ENCODE peak calls at places on chromosome 2, in six cellular contexts. F is fibroblast of lung, U is transverse colon, T is A549, E is IMR-90, C is osteoblast. Z is an unnamed sample.

GRCh38 chr2:209772316-209772715 is 684 bp downstream of the UNC80 start:
- DNase-seq in F (no peak), U (no peak), T (no peak), E (no peak), C (peak), Z (no peak)

GRCh38 chr2:226410212-226410611 is 389.4 kb downstream of the IRS1 start:
- DNase-seq in F (peak), U (no peak), T (no peak), E (peak), C (no peak), Z (no peak)

GRCh38 chr2:200454839-200455801 is 54.7 kb downstream of the KCTD18 start:
- DNase-seq in F (peak), U (no peak), T (peak), E (peak), C (no peak), Z (no peak)

GRCh38 chr2:192146069-192147006 is 48.4 kb downstream of the TMEFF2 start:
- DNase-seq in F (peak), U (no peak), T (peak), E (peak), C (no peak), Z (no peak)

GRCh38 chr2:79887747-79888374 is 375.0 kb downstream of the CTNNA2 start:
- DNase-seq in F (peak), U (no peak), T (peak), E (peak), C (no peak), Z (peak)

GRCh38 chr2:170512271-170512670 is 202.9 kb upstream of the SP5 start:
- DNase-seq in F (no peak), U (no peak), T (no peak), E (no peak), C (no peak), Z (no peak)

GRCh38 chr2:73217826-73218225 is 3.8 kb downstream of the SMYD5 start:
- DNase-seq in F (no peak), U (no peak), T (no peak), E (no peak), C (no peak), Z (no peak)

GRCh38 chr2:9315280-9315847 is 108.0 kb downstream of the ITGB1BP1 start:
- DNase-seq in F (no peak), U (no peak), T (no peak), E (no peak), C (no peak), Z (no peak)

GRCh38 chr2:211833582-211834279 is 704.9 kb downstream of the ERBB4 start:
- DNase-seq in F (no peak), U (no peak), T (no peak), E (no peak), C (no peak), Z (no peak)

GRCh38 chr2:24471662-24472061 is 19.4 kb upstream of the NCOA1 start:
- DNase-seq in F (no peak), U (no peak), T (peak), E (no peak), C (no peak), Z (no peak)

GRCh38 chr2:65402780-65403528 is 29.4 kb downstream of the SPRED2 start:
- DNase-seq in F (peak), U (no peak), T (no peak), E (no peak), C (no peak), Z (no peak)

GRCh38 chr2:38462121-38462634 is 85.1 kb upstream of the ATL2 start:
- DNase-seq in F (peak), U (peak), T (peak), E (peak), C (peak), Z (no peak)

GRCh38 chr2:112182581-112183034 is 44.4 kb downstream of the FBLN7 start:
- DNase-seq in F (no peak), U (no peak), T (no peak), E (no peak), C (no peak), Z (no peak)

GRCh38 chr2:162123806-162124758 is 28.0 kb downstream of the GCG start:
- DNase-seq in F (peak), U (no peak), T (peak), E (peak), C (no peak), Z (no peak)

GRCh38 chr2:160140471-160140870 is 59.6 kb downstream of the ITGB6 start:
- DNase-seq in F (peak), U (no peak), T (no peak), E (peak), C (no peak), Z (no peak)

GRCh38 chr2:232632904-232633412 is 446 bp upstream of the EFHD1 start:
- DNase-seq in F (peak), U (peak), T (peak), E (no peak), C (peak), Z (no peak)
- TF ChIP-seq CTCF in F (no peak), U (no peak), T (no peak), E (no peak), C (no peak), Z (no peak)

GRCh38 chr2:185793532-185794073 is 55.0 kb downstream of the FSIP2 start:
- DNase-seq in F (peak), U (no peak), T (no peak), E (no peak), C (no peak), Z (no peak)

GRCh38 chr2:185796758-185797157 is 58.2 kb downstream of the FSIP2 start:
- DNase-seq in F (no peak), U (no peak), T (no peak), E (no peak), C (no peak), Z (no peak)
- H3K4me3 ChIP-seq in F (no peak), U (no peak), T (no peak), E (no peak), C (no peak), Z (no peak)

GRCh38 chr2:27723372-27724144 is 48.0 kb upstream of the MRPL33 start:
- DNase-seq in F (peak), U (peak), T (peak), E (peak), C (peak), Z (peak)
- TF ChIP-seq CTCF in F (peak), U (peak), T (peak), E (peak), C (peak), Z (peak)

GRCh38 chr2:203585541-203585940 is 50.4 kb upstream of the RAPH1 start:
- DNase-seq in F (no peak), U (no peak), T (no peak), E (no peak), C (no peak), Z (no peak)

GRCh38 chr2:203583084-203583695 is 48.1 kb upstream of the RAPH1 start:
- DNase-seq in F (peak), U (no peak), T (no peak), E (no peak), C (no peak), Z (no peak)

GRCh38 chr2:203586151-203586550 is 51.0 kb upstream of the RAPH1 start:
- DNase-seq in F (peak), U (no peak), T (no peak), E (no peak), C (no peak), Z (no peak)

GRCh38 chr2:203583696-203584095 is 48.6 kb upstream of the RAPH1 start:
- DNase-seq in F (peak), U (peak), T (peak), E (peak), C (peak), Z (no peak)

DNA sequence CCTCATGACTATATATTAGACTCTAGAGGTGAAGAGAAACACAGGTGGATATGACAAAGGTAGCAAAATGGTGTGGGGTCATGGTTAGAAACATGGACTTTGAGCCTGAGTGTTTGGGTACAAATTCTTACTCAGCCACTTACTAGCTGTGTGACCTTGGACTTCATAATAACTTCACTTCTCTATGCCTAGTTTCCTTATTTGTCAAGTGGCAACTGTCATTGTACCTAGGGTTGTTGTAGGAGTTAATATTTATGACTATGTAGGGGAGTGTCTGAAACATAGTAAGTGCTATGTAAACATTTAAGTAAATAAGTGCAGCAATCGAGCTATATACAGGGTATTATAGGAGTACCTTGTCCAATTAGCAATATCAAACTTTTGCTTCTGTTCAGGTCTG is 49.7 kb upstream of the RAPH1 start:
- DNase-seq in F (no peak), U (no peak), T (no peak), E (no peak), C (no peak), Z (no peak)
- H3K4me3 ChIP-seq in F (no peak), U (no peak), T (no peak), E (no peak), C (no peak), Z (no peak)

GRCh38 chr2:18987592-18988073 is 370.8 kb downstream of the OSR1 start:
- DNase-seq in F (peak), U (peak), T (peak), E (peak), C (no peak), Z (peak)
- TF ChIP-seq CTCF in F (peak), U (no peak), T (peak), E (peak), C (peak), Z (peak)

GRCh38 chr2:138531913-138532312 is 30.3 kb downstream of the SPOPL start:
- DNase-seq in F (no peak), U (no peak), T (no peak), E (no peak), C (no peak), Z (no peak)
- H3K4me3 ChIP-seq in F (no peak), U (no peak), T (no peak), E (no peak), C (no peak), Z (no peak)

DNA sequence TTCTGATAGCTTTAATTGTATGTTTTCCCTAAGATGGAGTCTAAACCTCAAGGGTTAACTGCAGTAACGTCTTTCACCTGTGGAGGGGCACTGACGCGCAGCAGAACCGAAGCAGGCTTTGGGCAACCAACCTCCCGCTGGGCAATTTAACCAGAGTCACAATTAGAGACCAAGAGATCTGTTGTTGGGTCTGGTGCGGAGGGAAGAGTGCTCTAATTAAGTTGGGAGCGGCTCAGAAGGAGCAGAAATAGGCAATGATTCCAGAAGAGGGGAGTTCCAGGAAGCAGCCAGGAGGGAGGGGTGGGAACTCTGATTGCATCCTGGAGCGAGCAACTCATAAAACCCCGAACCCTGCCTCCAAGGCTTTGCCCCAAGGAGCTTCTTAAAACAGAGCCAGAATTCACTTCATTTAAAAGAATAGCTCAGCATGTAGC is 245.8 kb downstream of the PAX3 start:
- DNase-seq in F (no peak), U (peak), T (peak), E (no peak), C (no peak), Z (no peak)
- TF ChIP-seq CTCF in F (peak), U (peak), T (no peak), E (no peak), C (peak), Z (no peak)

GRCh38 chr2:217662984-217663602 is 339.7 kb downstream of the TNS1 start:
- DNase-seq in F (peak), U (no peak), T (no peak), E (peak), C (no peak), Z (no peak)

GRCh38 chr2:217660423-217660822 is 342.4 kb downstream of the TNS1 start:
- DNase-seq in F (no peak), U (no peak), T (no peak), E (no peak), C (no peak), Z (no peak)

GRCh38 chr2:217664761-217665160 is 338.0 kb downstream of the TNS1 start:
- DNase-seq in F (no peak), U (no peak), T (no peak), E (peak), C (no peak), Z (no peak)

GRCh38 chr2:217657252-217657651 is 345.5 kb downstream of the TNS1 start:
- DNase-seq in F (no peak), U (no peak), T (no peak), E (no peak), C (no peak), Z (no peak)

DNA sequence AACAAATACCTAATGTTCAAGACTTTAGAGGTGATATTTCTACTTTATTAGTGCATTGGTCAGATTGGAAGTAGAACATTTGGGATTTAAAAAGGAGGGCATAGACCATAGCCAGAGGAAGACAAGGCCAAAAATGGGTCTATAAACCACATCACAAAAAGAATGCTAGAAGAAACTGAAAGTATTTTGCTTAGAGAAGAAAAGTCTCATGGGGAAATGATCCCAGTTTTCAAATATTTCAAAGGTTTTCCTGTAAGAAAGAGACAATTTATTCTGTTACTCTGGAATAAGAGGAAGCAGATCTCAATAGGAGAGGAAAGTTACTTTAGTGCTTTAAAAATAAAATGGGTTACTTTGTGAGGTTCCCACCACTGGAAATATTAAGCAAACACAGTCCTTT is 341.4 kb downstream of the TNS1 start:
- DNase-seq in F (no peak), U (no peak), T (no peak), E (no peak), C (no peak), Z (no peak)
- H3K4me3 ChIP-seq in F (no peak), U (no peak), T (no peak), E (no peak), C (no peak), Z (no peak)

DNA sequence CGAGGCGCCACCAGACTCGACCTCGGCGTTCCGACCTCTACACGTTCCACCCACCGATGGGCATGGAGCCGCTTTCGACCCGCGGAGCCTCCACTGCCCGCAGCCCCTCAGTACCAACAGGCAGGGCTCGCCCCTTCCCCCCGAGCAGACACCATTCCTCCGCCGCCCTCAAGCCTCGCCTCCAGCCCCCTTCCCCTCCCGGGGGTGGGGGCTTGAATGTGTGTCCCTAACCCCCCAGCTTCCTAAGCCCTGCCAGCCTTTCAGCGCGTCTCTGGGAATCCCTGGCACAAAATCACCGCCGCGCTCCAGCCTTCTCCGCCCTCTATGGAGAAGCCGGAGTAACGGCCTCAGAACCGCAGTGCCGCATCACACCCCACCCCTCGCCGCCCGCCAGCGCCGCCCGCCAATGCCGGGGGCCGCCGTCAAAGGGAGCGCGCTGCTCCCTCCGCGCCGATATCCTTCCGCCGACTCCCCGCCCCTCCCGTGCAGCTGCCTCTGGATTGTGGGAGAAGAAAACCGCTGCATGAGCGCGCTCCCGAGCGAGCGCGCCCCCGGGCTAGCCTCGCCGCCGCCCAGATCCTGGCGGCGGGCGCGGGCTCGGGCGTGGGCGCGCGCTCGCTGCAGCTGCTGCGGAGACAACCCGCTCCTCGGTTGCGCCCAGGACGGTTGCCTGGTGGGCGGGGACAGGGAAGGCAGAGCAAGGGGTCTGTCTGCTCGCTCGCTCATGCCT is at the start of gene CCDC88A:
- DNase-seq in F (peak), U (peak), T (peak), E (peak), C (peak), Z (peak)
- TF ChIP-seq CTCF in F (peak), U (peak), T (no peak), E (peak), C (peak), Z (peak)

GRCh38 chr2:60535392-60536312 is 17.8 kb downstream of the BCL11A start:
- DNase-seq in F (no peak), U (no peak), T (no peak), E (no peak), C (no peak), Z (no peak)
- H3K4me3 ChIP-seq in F (no peak), U (no peak), T (no peak), E (no peak), C (no peak), Z (no peak)

Z was measured in LNCaP clone FGC.